ENCODE peak calls at places on chromosomes 16 and 17, in four cellular contexts. I is H9, X is trophoblast cell, F is H1. R is an unnamed sample. For H3K79me2, the result is how much of the 10 kb centered on the place peaks cover.

GRCh38 chr17:77961741-77962140 is 3.2 kb downstream of the TNRC6C start:
- DNase-seq in I (no peak), F (no peak), X (no peak), R (no peak)

GRCh38 chr17:9021985-9022552 is 759 bp downstream of the NTN1 start:
- DNase-seq in X (peak), I (peak), F (peak), R (no peak)

GRCh38 chr17:30905742-30906100 is 317 bp downstream of the TEFM start:
- DNase-seq in X (peak), F (no peak), I (peak), R (no peak)

GRCh38 chr17:44960654-44961053 is 7.4 kb downstream of the C1QL1 start:
- DNase-seq in F (no peak), I (no peak), X (no peak), R (no peak)

GRCh38 chr17:76275382-76276068 is 10.4 kb downstream of the UBALD2 start:
- DNase-seq in F (no peak), I (no peak), X (no peak), R (no peak)

GRCh38 chr16:57764341-57765159 is 29.0 kb downstream of the KATNB1 start:
- DNase-seq in F (peak), X (peak), I (peak), R (peak)

GRCh38 chr17:37492167-37492566 is 2.5 kb downstream of the DUSP14 start:
- DNase-seq in X (no peak), I (no peak), F (no peak), R (no peak)

GRCh38 chr17:45284176-45285140 is 22.6 kb upstream of the SPATA32 start:
- DNase-seq in X (no peak), F (peak), I (peak), R (peak)

GRCh38 chr17:79620207-79621038 is 9.6 kb upstream of the RBFOX3 start:
- DNase-seq in X (no peak), F (peak), I (peak), R (no peak)

GRCh38 chr16:83887088-83887487 is 11.8 kb upstream of the MLYCD start:
- DNase-seq in X (no peak), I (no peak), F (no peak), R (no peak)

GRCh38 chr16:52603015-52603414 is 56.1 kb upstream of the TOX3 start:
- DNase-seq in I (no peak), F (no peak), X (no peak), R (no peak)

GRCh38 chr17:66755101-66755943 is 79.6 kb upstream of the CACNG5 start:
- DNase-seq in F (no peak), I (no peak), X (peak), R (no peak)

GRCh38 chr17:46167826-46168569 is 25.2 kb downstream of the KANSL1 start:
- DNase-seq in I (no peak), F (no peak), X (peak), R (peak)

GRCh38 chr17:75688209-75688771 is 21.2 kb downstream of the SAP30BP start:
- DNase-seq in I (no peak), X (peak), F (no peak), R (no peak)

GRCh38 chr16:35642322-35642835 is 2183.0 kb downstream of the TP53TG3F start:
- DNase-seq in F (no peak), X (no peak), I (no peak), R (no peak)

GRCh38 chr16:81275064-81275532 is 36.6 kb downstream of the BCO1 start:
- DNase-seq in I (no peak), F (no peak), X (peak), R (no peak)

GRCh38 chr17:29165800-29166506 is 14.2 kb downstream of the MYO18A start:
- DNase-seq in F (no peak), I (peak), X (no peak), R (no peak)

GRCh38 chr17:7408341-7408740 is 696 bp downstream of the NLGN2 start:
- DNase-seq in I (no peak), X (peak), F (no peak), R (no peak)

GRCh38 chr16:50210266-50211038 is 55.9 kb upstream of the ADCY7 start:
- DNase-seq in X (peak), F (peak), I (peak), R (peak)

GRCh38 chr17:41013181-41013580 is 4.3 kb upstream of the KRTAP3-1 start:
- DNase-seq in I (no peak), X (no peak), F (no peak), R (peak)

GRCh38 chr17:76434870-76435269 is 18.1 kb downstream of the UBE2O start:
- DNase-seq in I (no peak), F (no peak), X (no peak), R (no peak)

GRCh38 chr17:48351916-48352332 is 78.1 kb downstream of the SKAP1 start:
- DNase-seq in I (no peak), F (no peak), X (peak), R (peak)

GRCh38 chr17:7589204-7589868 is 558 bp downstream of the SOX15 start:
- DNase-seq in I (peak), F (peak), X (peak), R (peak)

GRCh38 chr17:7959503-7960253 is 27.7 kb downstream of the CNTROB start:
- DNase-seq in I (no peak), F (no peak), X (no peak), R (no peak)

GRCh38 chr17:50660042-50660886 is 25.6 kb downstream of the ABCC3 start:
- DNase-seq in I (no peak), X (no peak), F (no peak), R (no peak)

GRCh38 chr17:354651-355556 is 2.3 kb upstream of the RPH3AL start:
- DNase-seq in F (no peak), X (no peak), I (peak), R (no peak)

GRCh38 chr16:977096-977701 is 4.4 kb upstream of the SOX8 start:
- DNase-seq in I (no peak), F (no peak), X (no peak), R (no peak)

GRCh38 chr16:46822270-46822669 is 8.7 kb downstream of the C16orf87 start:
- DNase-seq in F (no peak), X (no peak), I (no peak), R (no peak)

GRCh38 chr17:80513892-80514291 is 30.7 kb upstream of the RPTOR start:
- DNase-seq in X (no peak), F (no peak), I (no peak), R (no peak)

GRCh38 chr17:63550816-63551639 is 751 bp downstream of the DCAF7 start:
- DNase-seq in I (peak), X (peak), F (peak), R (peak)

GRCh38 chr17:46010597-46011186 is 11.6 kb downstream of the STH start:
- DNase-seq in I (peak), X (peak), F (no peak), R (peak)

GRCh38 chr17:419073-419735 is 66.6 kb upstream of the RPH3AL start:
- DNase-seq in F (no peak), X (no peak), I (no peak), R (no peak)

DNA sequence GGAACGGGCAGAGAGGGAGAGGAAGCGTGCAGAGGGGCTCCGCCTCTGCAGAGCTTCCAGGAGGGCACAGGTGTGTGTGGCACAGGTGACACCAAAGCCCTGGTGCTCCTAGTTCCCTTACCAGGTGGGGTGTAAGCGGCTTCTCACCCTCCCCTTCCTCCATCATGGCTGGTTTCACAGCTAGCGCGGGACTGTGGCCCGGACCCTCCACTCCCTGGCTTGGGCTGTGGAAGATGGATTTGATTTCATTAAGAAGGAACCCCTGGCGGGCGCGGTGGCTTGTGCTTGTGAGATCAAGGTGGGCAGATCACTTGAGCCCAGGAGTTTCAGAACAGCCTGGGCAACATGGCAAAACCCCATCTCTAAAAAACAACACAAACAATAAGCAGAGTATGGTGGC is 241.2 kb upstream of the GSE1 start:
- DNase-seq in X (no peak), F (no peak), I (no peak), R (no peak)
- H2BK120ac ChIP-seq in X (no peak), F (no peak), I (no peak), R (no peak)

DNA sequence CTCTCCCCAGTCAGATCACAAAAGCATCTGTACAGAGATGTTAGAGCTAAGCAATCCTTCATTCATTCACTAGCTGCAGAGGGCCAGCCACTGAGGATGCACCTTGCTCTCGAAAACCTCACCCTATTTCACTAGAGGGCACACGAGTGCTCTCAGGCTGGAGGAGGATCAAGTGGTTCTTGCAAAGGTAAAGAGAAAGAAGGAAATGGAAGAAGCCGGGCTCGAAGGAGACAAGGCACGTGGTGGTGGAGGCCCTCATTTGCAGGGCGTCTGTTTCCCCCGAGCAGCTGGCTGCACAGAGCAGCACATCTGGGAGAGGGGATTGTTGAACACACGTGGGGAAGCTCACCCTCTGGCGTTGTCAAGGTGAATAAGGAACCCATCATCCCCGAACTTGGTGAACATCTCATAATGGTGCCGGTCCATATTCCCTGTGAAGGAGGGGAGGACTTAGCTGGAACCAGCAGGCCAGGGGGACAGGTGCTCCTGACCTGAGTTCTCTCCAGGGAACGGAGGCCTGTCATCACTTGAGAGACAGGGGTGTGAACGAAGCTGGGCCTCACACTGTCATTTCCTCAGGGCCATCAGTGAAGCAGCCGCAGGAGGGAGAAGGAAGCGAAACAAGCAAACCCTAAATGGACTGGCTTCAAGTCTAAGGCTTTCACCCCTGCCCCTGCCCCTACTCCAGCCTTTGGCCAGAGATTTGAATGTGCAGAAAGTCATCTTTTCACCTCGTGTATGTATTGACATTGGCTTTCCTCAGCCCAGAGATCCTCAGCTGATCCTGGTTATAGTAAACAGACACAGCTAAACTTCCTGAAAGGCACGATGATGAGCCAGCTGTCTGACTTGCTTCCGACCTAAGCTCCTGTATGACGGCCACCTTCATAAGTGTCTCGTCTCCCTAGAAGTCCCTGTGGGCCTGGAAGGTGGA is 27.6 kb downstream of the PRKAR1A start:
- DNase-seq in F (no peak), X (peak), I (peak), R (peak)
- H3K4me2 ChIP-seq in F (no peak), X (no peak), I (no peak), R (no peak)

GRCh38 chr16:56448005-56448404 is 3.1 kb downstream of the NUDT21 start:
- DNase-seq in X (no peak), I (no peak), F (no peak), R (no peak)

GRCh38 chr16:56450901-56451752 is at the start of the genes NUDT21 and OGFOD1:
- DNase-seq in I (peak), F (peak), X (peak), R (peak)

GRCh38 chr16:56457927-56458470 is 6.6 kb downstream of the OGFOD1 start:
- DNase-seq in X (no peak), I (no peak), F (no peak), R (no peak)

GRCh38 chr16:56450275-56450889 is 750 bp downstream of the NUDT21 start:
- DNase-seq in I (no peak), F (no peak), X (no peak), R (peak)

DNA sequence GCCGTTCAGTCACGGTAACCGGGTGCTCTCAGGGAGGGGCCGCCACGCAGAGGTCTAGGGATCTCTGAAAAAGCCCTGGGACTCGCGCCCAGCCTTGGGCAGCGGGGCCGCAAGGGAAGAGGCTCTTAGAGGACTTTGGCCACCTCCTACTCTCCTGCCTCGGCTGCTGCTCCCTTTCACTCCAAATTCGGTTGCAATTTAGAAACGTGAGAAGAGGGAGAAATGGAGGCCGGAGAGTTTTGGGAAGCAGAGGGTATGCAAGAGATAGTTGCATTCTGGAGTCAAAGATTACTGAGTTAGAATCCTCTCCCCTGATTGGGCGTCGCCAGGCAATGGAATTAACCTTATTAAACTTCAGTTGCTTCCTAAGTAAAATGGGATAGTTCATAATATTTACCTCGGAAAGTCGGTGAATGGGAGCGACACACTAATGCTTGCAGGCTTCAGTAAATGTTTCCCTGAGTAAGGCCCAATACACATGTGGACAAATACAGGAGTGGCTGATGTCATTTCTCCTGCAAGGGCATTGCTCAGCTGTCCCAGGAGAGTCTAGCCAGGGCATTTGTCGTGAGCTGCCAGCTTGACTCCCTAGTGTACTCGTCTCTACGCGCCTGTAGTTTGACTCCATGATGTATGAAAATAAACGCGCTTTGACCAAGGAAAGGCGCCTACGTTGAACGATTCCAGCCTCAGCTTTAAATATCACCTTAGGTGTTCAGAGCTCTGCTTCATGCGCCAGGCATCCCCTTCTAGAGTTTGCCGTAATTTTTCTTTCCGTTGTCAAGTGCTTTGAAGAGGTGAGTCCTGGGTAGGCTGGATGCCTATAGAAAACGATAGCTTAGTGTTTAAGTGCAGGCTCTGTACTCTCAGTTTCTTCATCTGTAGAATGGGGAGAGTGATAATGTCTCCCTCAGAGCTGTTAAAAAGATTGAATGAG is 667 bp downstream of the OGFOD1 start:
- DNase-seq in F (no peak), X (peak), I (peak), R (peak)
- H3K79me2 ChIP-seq in F (under half), X (under half), I (under half), R (under half)

GRCh38 chr17:61284174-61284573 is 115.5 kb upstream of the TBX2 start:
- DNase-seq in X (peak), F (no peak), I (no peak), R (no peak)
- H2BK120ac ChIP-seq in X (no peak), F (no peak), I (no peak), R (no peak)

GRCh38 chr16:89601906-89602272 is 11.6 kb upstream of the DPEP1 start:
- DNase-seq in X (no peak), I (no peak), F (no peak), R (no peak)
- H3K4me2 ChIP-seq in X (no peak), I (no peak), F (no peak), R (no peak)

DNA sequence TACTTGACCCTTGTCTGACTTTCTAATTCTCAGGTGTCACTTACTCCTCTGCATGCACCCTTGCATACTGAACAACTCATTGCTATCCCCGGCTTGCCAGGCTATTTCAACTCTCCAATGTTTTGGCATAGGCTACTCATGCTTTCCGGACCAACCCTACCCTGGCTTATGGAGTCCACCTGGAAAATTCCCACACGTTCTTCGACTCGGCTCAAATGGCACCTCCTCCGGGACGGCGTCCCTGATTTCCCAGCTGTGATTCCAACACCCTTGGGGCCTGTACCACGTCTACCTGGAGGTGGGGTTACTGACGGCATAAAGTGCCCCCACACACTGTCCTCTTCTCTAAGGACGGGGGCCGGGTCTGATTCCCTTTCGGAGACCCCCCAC is 518 bp downstream of the SMYD4 start:
- DNase-seq in F (no peak), I (no peak), X (peak), R (no peak)
- H3K79me2 ChIP-seq in F (under half), I (under half), X (under half), R (under half)

DNA sequence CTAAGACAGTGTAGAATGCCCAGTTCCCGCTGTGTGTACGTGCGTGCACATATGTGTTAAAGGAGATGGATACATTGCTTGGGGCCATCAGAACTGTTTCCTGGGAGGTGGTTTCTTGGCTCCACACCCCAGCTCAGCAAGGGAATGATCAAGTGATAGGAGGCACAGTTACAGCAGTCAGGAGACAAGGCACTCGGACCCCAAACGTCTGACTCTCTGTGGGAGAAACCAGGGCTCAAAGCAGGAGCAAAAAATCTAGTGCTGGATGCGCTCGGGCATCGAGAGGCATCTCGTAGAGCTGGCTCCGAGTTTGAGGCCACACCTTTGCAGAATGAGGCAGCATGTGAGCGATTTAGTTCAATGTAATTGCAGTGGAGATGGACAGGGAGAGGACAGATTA is 71.9 kb downstream of the RBBP6 start:
- DNase-seq in X (no peak), F (no peak), I (no peak), R (no peak)
- H2BK120ac ChIP-seq in X (no peak), F (no peak), I (no peak), R (no peak)

DNA sequence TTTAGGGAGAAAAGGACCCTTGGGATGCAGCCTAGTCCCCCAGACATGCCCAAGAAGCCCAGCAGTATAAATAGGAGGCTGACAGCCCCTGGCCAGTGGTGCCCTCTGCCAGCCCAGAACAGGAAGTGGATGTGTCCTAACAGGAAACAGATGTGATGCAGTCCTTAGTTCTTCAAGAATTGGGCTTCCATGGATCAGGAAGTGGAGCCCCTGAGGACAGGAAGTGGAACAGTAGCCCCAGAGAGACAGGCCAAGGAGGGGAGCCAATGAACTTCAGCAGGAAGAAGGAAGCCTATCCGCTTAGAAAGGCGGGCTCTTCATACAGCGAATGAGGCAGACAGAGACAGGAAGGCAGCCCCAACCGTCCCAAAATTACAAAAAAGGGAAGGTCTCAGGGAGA is 7.2 kb downstream of the CTF1 start:
- DNase-seq in I (no peak), X (no peak), F (no peak), R (peak)
- H3K4me2 ChIP-seq in I (no peak), X (no peak), F (no peak), R (no peak)

R was measured in mesendoderm.